ENCODE peak calls at places on chromosomes 13 and 19, in nine cellular contexts. P, E, K, Y, D, S, R, B and J are unnamed samples.
A peak's percentile ranks its signal among the peaks of the same experiment; 100 is the strongest.

GRCh38 chr19:33280351-33280921 is 21.9 kb downstream of the CEBPA start:
- DNase-seq in P (no peak), E (no peak), K (no peak), Y (no peak), D (no peak), S (no peak), R (no peak), B (no peak), J (no peak)

GRCh38 chr13:80979035-80979641 is 638.2 kb upstream of the SPRY2 start:
- DNase-seq in P (peak; percentile 67), E (peak; percentile 80), K (peak; percentile 59), Y (peak; percentile 65), D (peak; percentile 54), S (peak; percentile 74), R (peak; percentile 46), B (peak; percentile 53), J (peak; percentile 78)

GRCh38 chr13:51874651-51875050 is 12.9 kb downstream of the CCDC70 start:
- DNase-seq in P (no peak), E (peak; percentile 19), K (no peak), Y (no peak), D (no peak), S (peak; percentile 36), R (no peak), B (no peak), J (no peak)

GRCh38 chr19:3599776-3600183 is 6.9 kb downstream of the TBXA2R start:
- DNase-seq in P (no peak), E (no peak), K (peak; percentile 72), Y (no peak), D (no peak), S (peak; percentile 42), R (no peak), B (no peak), J (peak; percentile 78)

GRCh38 chr19:5229778-5230165 is 110.8 kb downstream of the PTPRS start:
- DNase-seq in P (no peak), E (no peak), K (no peak), Y (no peak), D (no peak), S (no peak), R (no peak), B (no peak), J (no peak)

GRCh38 chr13:25180450-25180794 is 8.3 kb upstream of the AMER2 start:
- DNase-seq in P (no peak), E (no peak), K (no peak), Y (no peak), D (no peak), S (no peak), R (no peak), B (no peak), J (no peak)

GRCh38 chr13:77544365-77544764 is 8.9 kb downstream of the SCEL start:
- DNase-seq in P (peak; percentile 66), E (peak; percentile 15), K (peak; percentile 16), Y (peak; percentile 17), D (no peak), S (no peak), R (no peak), B (no peak), J (no peak)

GRCh38 chr13:76286178-76286577 is 600.0 kb downstream of the KCTD12 start:
- DNase-seq in P (peak; percentile 28), E (no peak), K (no peak), Y (peak; percentile 50), D (peak; percentile 12), S (no peak), R (no peak), B (no peak), J (no peak)

GRCh38 chr19:45496349-45496953 is 396 bp downstream of the RTN2 start:
- DNase-seq in P (peak; percentile 18), E (peak; percentile 80), K (peak; percentile 80), Y (peak; percentile 62), D (peak; percentile 42), S (peak; percentile 90), R (no peak), B (no peak), J (peak; percentile 86)

GRCh38 chr13:111328111-111328802 is 7.8 kb downstream of the TEX29 start:
- DNase-seq in P (no peak), E (no peak), K (no peak), Y (no peak), D (no peak), S (no peak), R (no peak), B (no peak), J (no peak)

GRCh38 chr19:10817291-10818038 is 18.5 kb downstream of the TMED1 start:
- DNase-seq in P (no peak), E (peak; percentile 80), K (peak; percentile 88), Y (peak; percentile 99), D (no peak), S (no peak), R (no peak), B (no peak), J (peak; percentile 24)

GRCh38 chr13:105848494-105848893 is 687.0 kb downstream of the EFNB2 start:
- DNase-seq in P (no peak), E (no peak), K (peak; percentile 28), Y (no peak), D (no peak), S (no peak), R (no peak), B (no peak), J (no peak)

GRCh38 chr13:52599037-52599852 is 43.0 kb upstream of the HNRNPA1L2 start:
- DNase-seq in P (no peak), E (no peak), K (no peak), Y (peak; percentile 81), D (no peak), S (peak; percentile 23), R (no peak), B (no peak), J (no peak)

GRCh38 chr13:28173793-28174192 is 35.4 kb downstream of the PAN3 start:
- DNase-seq in P (peak; percentile 76), E (no peak), K (no peak), Y (peak; percentile 10), D (no peak), S (no peak), R (no peak), B (no peak), J (no peak)

GRCh38 chr19:42279902-42280760 is 11.1 kb downstream of the CIC start:
- DNase-seq in P (no peak), E (peak; percentile 93), K (peak; percentile 96), Y (peak; percentile 96), D (peak; percentile 81), S (peak; percentile 94), R (peak; percentile 77), B (peak; percentile 97), J (peak; percentile 79)
- H2AFZ ChIP-seq in P (no peak overlapping the region), E (peak overlapping the region; percentile 58), K (no peak overlapping the region), Y (peak overlapping the region; percentile 38), D (peak overlapping the region; percentile 53), S (peak overlapping the region; percentile 67), R (no peak overlapping the region), B (peak overlapping the region; percentile 32), J (peak overlapping the region; percentile 86)

DNA sequence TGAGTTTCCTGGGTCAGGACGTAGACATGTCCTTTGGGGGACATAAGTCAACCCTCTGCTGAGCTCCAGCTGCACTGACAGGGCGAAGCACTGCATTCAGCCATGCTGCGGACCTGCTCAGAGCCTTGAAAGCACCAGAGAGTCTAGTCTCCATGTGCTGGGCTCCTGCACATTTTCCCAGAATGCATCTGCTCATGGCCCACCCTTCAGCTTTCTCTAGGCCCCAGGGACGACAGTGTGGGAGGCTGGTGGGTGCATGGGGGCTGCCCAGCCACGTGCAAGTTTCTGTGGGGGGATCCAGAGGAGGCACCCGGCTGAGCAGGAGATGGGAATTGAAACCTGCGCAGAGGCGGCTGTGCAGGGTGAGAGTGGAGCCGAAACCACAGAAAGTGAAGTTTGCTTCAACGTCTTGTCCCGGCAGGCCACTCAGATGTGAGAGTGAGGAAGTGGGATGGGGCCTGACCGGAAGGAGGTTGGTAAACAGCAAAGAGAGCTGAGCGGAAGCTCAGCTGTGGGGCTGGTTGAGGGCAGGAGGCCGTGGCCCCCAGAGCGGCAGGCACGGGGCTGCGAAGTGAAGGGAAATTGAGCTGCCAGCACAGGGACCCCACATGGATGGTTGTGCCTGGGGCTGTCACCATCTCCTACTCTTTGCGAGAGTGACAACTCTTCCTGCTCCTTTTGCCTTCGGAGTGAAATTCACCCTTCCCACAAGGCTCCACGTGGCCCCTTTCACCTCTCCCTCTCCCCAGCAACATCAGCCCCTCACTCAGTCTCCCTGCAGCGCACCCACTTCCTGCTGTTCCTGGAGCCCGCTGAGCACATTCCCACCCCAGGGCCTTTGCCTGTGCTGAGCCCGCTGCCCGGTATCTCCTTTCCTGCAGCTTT is 11.8 kb downstream of the PGLS start:
- DNase-seq in P (no peak), E (no peak), K (no peak), Y (no peak), D (peak; percentile 79), S (no peak), R (no peak), B (peak; percentile 97), J (no peak)
- TF ChIP-seq EZH2phosphoT487 in P (no peak), E (no peak), K (no peak), Y (no peak), D (peak; percentile 82), S (no peak), R (no peak), B (no peak), J (no peak)

GRCh38 chr19:50332264-50333038 is 3.3 kb upstream of the KCNC3 start:
- DNase-seq in P (peak; percentile 20), E (peak; percentile 64), K (no peak), Y (no peak), D (no peak), S (peak; percentile 77), R (no peak), B (no peak), J (peak; percentile 86)

GRCh38 chr19:50331187-50332013 is 2.2 kb upstream of the KCNC3 start:
- DNase-seq in P (no peak), E (no peak), K (no peak), Y (no peak), D (no peak), S (peak; percentile 64), R (no peak), B (no peak), J (peak; percentile 94)

GRCh38 chr19:50330365-50331078 is 1.3 kb upstream of the KCNC3 start:
- DNase-seq in P (peak; percentile 80), E (peak; percentile 95), K (peak; percentile 93), Y (peak; percentile 59), D (peak; percentile 46), S (peak; percentile 98), R (peak; percentile 53), B (peak; percentile 95), J (peak; percentile 96)

GRCh38 chr19:50333235-50333736 is 4.1 kb upstream of the KCNC3 start:
- DNase-seq in P (peak; percentile 96), E (peak; percentile 95), K (peak; percentile 87), Y (peak; percentile 90), D (peak; percentile 91), S (peak; percentile 96), R (peak; percentile 88), B (peak; percentile 92), J (peak; percentile 96)

GRCh38 chr19:50332014-50332263 is 2.8 kb upstream of the KCNC3 start:
- DNase-seq in P (no peak), E (no peak), K (no peak), Y (no peak), D (no peak), S (no peak), R (no peak), B (no peak), J (no peak)
- H3K4me3 ChIP-seq in P (no peak overlapping the region), E (no peak overlapping the region), K (no peak overlapping the region), Y (no peak overlapping the region), D (no peak overlapping the region), S (peak overlapping the region; percentile 62), R (no peak overlapping the region), B (peak overlapping the region; percentile 68), J (peak overlapping the region; percentile 88)

GRCh38 chr13:65660696-65661095 is 1569.4 kb downstream of the PCDH9 start:
- DNase-seq in P (no peak), E (no peak), K (no peak), Y (no peak), D (no peak), S (no peak), R (no peak), B (no peak), J (no peak)

GRCh38 chr13:65653548-65654078 is 1576.5 kb downstream of the PCDH9 start:
- DNase-seq in P (no peak), E (no peak), K (peak; percentile 14), Y (no peak), D (peak; percentile 80), S (no peak), R (no peak), B (no peak), J (no peak)

GRCh38 chr13:65656740-65657329 is 1573.3 kb downstream of the PCDH9 start:
- DNase-seq in P (peak; percentile 37), E (no peak), K (no peak), Y (peak; percentile 6), D (no peak), S (no peak), R (no peak), B (peak; percentile 6), J (peak; percentile 11)
- H2AFZ ChIP-seq in P (no peak overlapping the region), E (no peak overlapping the region), K (no peak overlapping the region), Y (no peak overlapping the region), D (no peak overlapping the region), S (no peak overlapping the region), R (no peak overlapping the region), B (no peak overlapping the region), J (no peak overlapping the region)